ENCODE peak calls at places on chromosome 4, in five cellular contexts. C is progenitor cell of endocrine pancreas, S is endothelial cell of umbilical vein, N is OCI-LY7, Y is tibial artery. Z is an unnamed sample.

GRCh38 chr4:168845897-168846296 is 164.2 kb downstream of the CBR4 start:
- DNase-seq in N (no peak), C (no peak), S (no peak), Y (no peak), Z (no peak)

GRCh38 chr4:168795346-168795745 is 214.7 kb downstream of the CBR4 start:
- DNase-seq in C (no peak), S (no peak), N (no peak), Y (no peak), Z (no peak)

GRCh38 chr4:56743550-56743949 is 62.5 kb upstream of the HOPX start:
- DNase-seq in S (no peak), N (no peak), Y (no peak), C (no peak), Z (no peak)

GRCh38 chr4:40530961-40531635 is 98.6 kb downstream of the RBM47 start:
- DNase-seq in N (no peak), Y (no peak), S (no peak), C (no peak), Z (no peak)

GRCh38 chr4:7166981-7167700 is 25.2 kb upstream of the SORCS2 start:
- DNase-seq in C (no peak), S (no peak), N (no peak), Y (peak; percentile 57), Z (no peak)

GRCh38 chr4:119246177-119246576 is 33.7 kb downstream of the USP53 start:
- DNase-seq in C (no peak), Y (no peak), S (no peak), N (no peak), Z (no peak)

GRCh38 chr4:123477804-123478209 is 81.2 kb downstream of the SPRY1 start:
- DNase-seq in C (no peak), N (peak; percentile 70), S (peak; percentile 4), Y (no peak), Z (peak; percentile 9)

GRCh38 chr4:145938618-145939177 is at the start of gene ZNF827:
- DNase-seq in S (peak; percentile 76), C (peak; percentile 47), N (peak; percentile 87), Y (peak; percentile 83), Z (peak; percentile 47)

GRCh38 chr4:38162240-38162784 is 202.1 kb downstream of the PTTG2 start:
- DNase-seq in S (peak; percentile 88), C (no peak), Y (no peak), N (no peak), Z (no peak)

GRCh38 chr4:101205878-101206277 is 141.4 kb downstream of the PPP3CA start:
- DNase-seq in N (no peak), Y (no peak), S (no peak), C (no peak), Z (peak; percentile 20)

GRCh38 chr4:7262134-7262533 is 69.8 kb downstream of the SORCS2 start:
- DNase-seq in N (no peak), S (no peak), C (no peak), Y (no peak), Z (no peak)

GRCh38 chr4:47442980-47443379 is 20.5 kb downstream of the COMMD8 start:
- DNase-seq in C (no peak), N (peak; percentile 22), Y (no peak), S (no peak), Z (no peak)

GRCh38 chr4:162715401-162715800 is 451.3 kb downstream of the NAF1 start:
- DNase-seq in Y (no peak), N (no peak), S (no peak), C (no peak), Z (no peak)

GRCh38 chr4:185013715-185014114 is 4.6 kb upstream of the HELT start:
- DNase-seq in N (no peak), Y (no peak), C (no peak), S (no peak), Z (no peak)

GRCh38 chr4:184383497-184384055 is 90.8 kb downstream of the IRF2 start:
- DNase-seq in C (no peak), S (peak; percentile 89), Y (peak; percentile 73), N (no peak), Z (no peak)

GRCh38 chr4:102569200-102569599 is 68.0 kb downstream of the NFKB1 start:
- DNase-seq in Y (no peak), C (no peak), N (no peak), S (no peak), Z (no peak)

GRCh38 chr4:41657561-41657960 is 91.0 kb downstream of the PHOX2B start:
- DNase-seq in S (no peak), N (no peak), Y (no peak), C (no peak), Z (no peak)

GRCh38 chr4:149595500-149595899 is 220.1 kb downstream of the IQCM start:
- DNase-seq in C (no peak), Y (no peak), N (no peak), S (no peak), Z (no peak)

GRCh38 chr4:169089004-169089403 is 78.9 kb upstream of the CBR4 start:
- DNase-seq in C (no peak), N (no peak), S (no peak), Y (no peak), Z (no peak)

GRCh38 chr4:83548151-83548905 is 12.4 kb downstream of the GPAT3 start:
- DNase-seq in S (peak; percentile 88), Y (peak; percentile 68), N (peak; percentile 3), C (no peak), Z (peak; percentile 42)

GRCh38 chr4:81635747-81636146 is 164.0 kb upstream of the RASGEF1B start:
- DNase-seq in Y (peak; percentile 67), N (peak; percentile 96), S (no peak), C (no peak), Z (no peak)

GRCh38 chr4:31089815-31090214 is 369.6 kb downstream of the PCDH7 start:
- DNase-seq in Y (no peak), S (peak; percentile 80), N (no peak), C (no peak), Z (no peak)

GRCh38 chr4:41532880-41533279 is 5.1 kb upstream of the LIMCH1 start:
- DNase-seq in N (no peak), Y (no peak), S (peak; percentile 56), C (no peak), Z (no peak)

GRCh38 chr4:23930750-23931488 is 41.1 kb upstream of the PPARGC1A start:
- DNase-seq in S (no peak), Y (peak; percentile 91), C (no peak), N (no peak), Z (no peak)

DNA sequence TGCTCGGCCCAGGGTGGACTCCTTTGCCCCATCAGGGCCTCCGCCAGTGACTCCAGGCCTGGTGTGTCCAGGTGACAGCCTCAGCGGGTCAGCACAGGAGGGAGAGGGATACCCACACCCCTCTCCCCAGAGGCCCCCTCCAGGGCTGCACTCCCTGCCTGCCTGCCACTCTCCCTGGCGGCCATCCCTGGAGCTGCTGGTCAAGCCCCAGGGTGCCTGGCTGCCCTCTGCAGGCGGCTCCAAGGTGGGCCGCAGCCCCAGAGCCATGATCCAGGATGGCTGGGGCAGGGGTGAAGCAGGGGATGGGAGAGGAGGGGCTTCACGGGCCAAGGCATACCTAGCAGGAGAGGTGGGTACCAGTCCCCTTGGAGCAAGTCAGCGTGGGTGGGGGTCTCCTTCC is 3.8 kb downstream of the FGFRL1 start:
- DNase-seq in S (no peak), C (no peak), Y (no peak), N (no peak), Z (no peak)
- TF ChIP-seq CTCF in S (no peak), C (peak; percentile 43), Y (no peak), N (no peak), Z (no peak)

GRCh38 chr4:1383728-1384591 is 22.3 kb downstream of the NKX1-1 start:
- DNase-seq in N (no peak), S (no peak), Y (peak; percentile 56), C (no peak), Z (no peak)
- TF ChIP-seq CTCF in N (no peak), S (no peak), Y (no peak), C (no peak), Z (no peak)

DNA sequence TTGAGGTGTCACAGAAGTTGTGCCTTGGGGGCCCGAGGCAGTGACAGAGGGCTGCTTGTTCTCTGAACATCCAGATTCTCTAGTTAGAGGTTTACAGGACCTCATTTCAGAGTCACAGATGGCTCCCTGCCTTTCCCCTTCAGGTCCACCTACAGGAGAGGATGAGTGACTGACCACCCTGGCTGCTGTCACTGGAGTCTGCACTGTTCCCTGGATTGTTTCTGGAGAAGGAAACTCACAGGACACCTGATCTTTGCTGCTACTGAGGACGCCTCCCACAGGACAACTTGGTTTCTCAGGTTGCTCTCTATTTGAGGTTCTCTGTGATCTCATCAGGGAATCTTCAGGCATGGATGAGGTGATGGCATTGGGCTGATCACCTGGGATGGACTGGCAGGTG is 58.3 kb downstream of the GPRIN3 start:
- DNase-seq in C (no peak), N (no peak), S (no peak), Y (no peak), Z (no peak)
- TF ChIP-seq CTCF in C (no peak), N (no peak), S (no peak), Y (no peak), Z (no peak)

GRCh38 chr4:71254451-71255012 is 84.3 kb upstream of the SLC4A4 start:
- DNase-seq in S (no peak), N (no peak), Y (no peak), C (no peak), Z (no peak)
- TF ChIP-seq CTCF in S (no peak), N (no peak), Y (no peak), C (no peak), Z (no peak)

GRCh38 chr4:109803924-109804571 is 2.2 kb upstream of the CFI start:
- DNase-seq in Y (no peak), S (peak; percentile 56), C (no peak), N (peak; percentile 64), Z (no peak)
- TF ChIP-seq CTCF in Y (peak; percentile 18), S (peak; percentile 27), C (no peak), N (peak; percentile 76), Z (peak; percentile 33)

Z was measured in CD4-positive, alpha-beta T cell.